ENCODE peak calls at places on chromosomes 13 and 19, in nine cellular contexts. L is HTR-8/SVneo; N is H7; T is T-helper 2 cell; Q is ACHN; A is endothelial cell; W is stimulated activated CD8-positive, alpha-beta memory T cell treated with anti-CD3 and anti-CD28 coated beads, Interleukin-7, amount 100 ng/mL, for 1 hour; K is activated CD8-positive, alpha-beta memory T cell treated with anti-CD3 and anti-CD28 coated beads, Interleukin-2, amount 50 U/mL, for 48 hours; G is non-pigmented ciliary epithelial cell. J is an unnamed sample.

GRCh38 chr19:15634105-15634504 is 6.6 kb upstream of the CYP4F3 start:
- DNase-seq in L (no peak), N (no peak), T (no peak), Q (no peak), A (no peak), W (no peak), K (no peak), G (no peak), J (no peak)

GRCh38 chr19:5641171-5641570 is 18.3 kb downstream of the SAFB start:
- DNase-seq in L (no peak), N (no peak), T (no peak), Q (no peak), A (no peak), W (no peak), K (no peak), G (no peak), J (no peak)

GRCh38 chr19:15425321-15425950 is 6.6 kb upstream of the AKAP8L start:
- DNase-seq in L (no peak), N (no peak), T (no peak), Q (no peak), A (no peak), W (no peak), K (no peak), G (no peak), J (no peak)

GRCh38 chr13:35475960-35476943 is at the start of gene MAB21L1:
- DNase-seq in L (no peak), N (peak; percentile 51), T (no peak), Q (no peak), A (peak; percentile 48), W (no peak), K (peak; percentile 59), G (no peak), J (peak; percentile 74)

GRCh38 chr13:48448285-48448962 is 35.5 kb upstream of the LPAR6 start:
- DNase-seq in L (no peak), N (no peak), T (no peak), Q (no peak), A (no peak), W (no peak), K (no peak), G (no peak), J (no peak)

GRCh38 chr19:34678085-34678412 is 571 bp downstream of the ZNF302 start:
- DNase-seq in L (no peak), N (no peak), T (no peak), Q (no peak), A (no peak), W (no peak), K (no peak), G (no peak), J (no peak)

GRCh38 chr13:75788494-75788991 is 152.4 kb downstream of the LMO7 start:
- DNase-seq in L (peak; percentile 20), N (no peak), T (no peak), Q (no peak), A (no peak), W (no peak), K (no peak), G (peak; percentile 78), J (no peak)

GRCh38 chr13:99031725-99032298 is 53.9 kb upstream of the DOCK9 start:
- DNase-seq in L (no peak), N (no peak), T (no peak), Q (no peak), A (no peak), W (no peak), K (no peak), G (no peak), J (no peak)

GRCh38 chr19:29324717-29325116 is 111.8 kb upstream of the UQCRFS1 start:
- DNase-seq in L (no peak), N (no peak), T (no peak), Q (no peak), A (no peak), W (no peak), K (no peak), G (no peak), J (peak; percentile 10)

GRCh38 chr13:35699181-35699580 is 222.7 kb upstream of the MAB21L1 start:
- DNase-seq in L (no peak), N (no peak), T (no peak), Q (no peak), A (no peak), W (no peak), K (no peak), G (no peak), J (no peak)

GRCh38 chr13:30791354-30791921 is 56.1 kb downstream of the ALOX5AP start:
- DNase-seq in L (no peak), N (no peak), T (no peak), Q (no peak), A (no peak), W (no peak), K (no peak), G (no peak), J (no peak)

GRCh38 chr19:48417436-48417835 is 24.0 kb downstream of the GRIN2D start:
- DNase-seq in L (no peak), N (peak; percentile 4), T (no peak), Q (no peak), A (no peak), W (no peak), K (no peak), G (no peak), J (no peak)

J was measured in ecto neural progenitor cell.